ENCODE peak calls at places on chromosomes 12 and 14, in four cellular contexts. N is choroid plexus epithelial cell; R is astrocyte of the spinal cord; S is CD4-positive, alpha-beta T cell. Q is an unnamed sample.
A peak's percentile ranks its signal among the peaks of the same experiment; 100 is the strongest.

GRCh38 chr14:77105554-77105953 is 7.5 kb downstream of the CIPC start:
- DNase-seq in N (no peak), R (no peak), S (no peak), Q (no peak)

GRCh38 chr12:130136536-130136935 is 25.7 kb upstream of the FZD10 start:
- DNase-seq in N (no peak), R (no peak), S (no peak), Q (no peak)

GRCh38 chr12:122747224-122748175 is 5.1 kb upstream of the DENR start:
- DNase-seq in N (no peak), R (no peak), S (no peak), Q (no peak)

GRCh38 chr14:54787263-54787662 is 115.4 kb downstream of the GCH1 start:
- DNase-seq in N (no peak), R (no peak), S (no peak), Q (no peak)

GRCh38 chr14:76138758-76139723 is 12.7 kb upstream of the GPATCH2L start:
- DNase-seq in N (no peak), R (no peak), S (no peak), Q (no peak)

GRCh38 chr12:32125455-32126084 is 18.9 kb downstream of the BICD1 start:
- DNase-seq in N (peak; percentile 42), R (peak; percentile 74), S (no peak), Q (peak; percentile 28)

GRCh38 chr12:54419088-54419887 is at the start of gene ITGA5:
- DNase-seq in N (no peak), R (peak; percentile 71), S (no peak), Q (peak; percentile 65)

GRCh38 chr12:2775431-2775830 is 19.3 kb upstream of the FKBP4 start:
- DNase-seq in N (no peak), R (no peak), S (no peak), Q (no peak)

GRCh38 chr14:87745507-87746118 is 247.4 kb downstream of the GALC start:
- DNase-seq in N (peak; percentile 23), R (peak; percentile 2), S (no peak), Q (peak; percentile 57)

GRCh38 chr14:68977741-68978549 is 1.2 kb downstream of the ACTN1 start:
- DNase-seq in N (peak; percentile 85), R (peak; percentile 97), S (peak; percentile 32), Q (peak; percentile 39)

GRCh38 chr14:103840016-103840415 is 7.4 kb downstream of the PPP1R13B start:
- DNase-seq in N (no peak), R (no peak), S (no peak), Q (peak; percentile 20)

GRCh38 chr14:32697704-32698103 is 241.0 kb upstream of the NPAS3 start:
- DNase-seq in N (peak; percentile 43), R (peak; percentile 70), S (no peak), Q (peak; percentile 55)

GRCh38 chr14:69260979-69261605 is 1.1 kb downstream of the GALNT16 start:
- DNase-seq in N (no peak), R (no peak), S (peak; percentile 16), Q (no peak)

GRCh38 chr14:22458737-22459136 is 130.3 kb downstream of the DAD1 start:
- DNase-seq in N (no peak), R (no peak), S (no peak), Q (no peak)

GRCh38 chr12:22667122-22667521 is 42.2 kb downstream of the ETNK1 start:
- DNase-seq in N (no peak), R (no peak), S (no peak), Q (no peak)

GRCh38 chr12:22665476-22665875 is 40.5 kb downstream of the ETNK1 start:
- DNase-seq in N (no peak), R (no peak), S (no peak), Q (no peak)

GRCh38 chr12:22668441-22668840 is 43.5 kb downstream of the ETNK1 start:
- DNase-seq in N (no peak), R (no peak), S (no peak), Q (no peak)

GRCh38 chr12:22672951-22673350 is 48.0 kb downstream of the ETNK1 start:
- DNase-seq in N (peak; percentile 73), R (peak; percentile 75), S (no peak), Q (peak; percentile 67)

DNA sequence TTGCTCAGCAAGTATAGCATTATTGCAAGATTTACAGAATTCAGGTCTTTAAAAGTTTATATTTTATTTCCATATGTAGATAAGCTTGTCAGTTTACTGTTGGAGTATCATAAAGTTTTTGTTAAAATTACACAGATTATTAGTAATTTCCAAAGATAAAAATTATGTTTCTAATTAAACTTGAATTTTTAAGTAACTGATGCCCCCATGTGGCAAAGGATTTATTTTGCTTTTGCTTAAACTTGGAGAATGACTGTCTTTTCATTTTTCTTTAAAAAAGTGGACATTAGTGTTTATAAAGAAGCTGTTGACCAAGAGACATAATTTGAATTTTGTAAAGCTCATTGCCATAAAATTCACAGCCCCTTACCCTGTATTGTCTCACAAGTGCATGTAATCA is 45.8 kb downstream of the ETNK1 start:
- DNase-seq in N (peak; percentile 50), R (peak; percentile 39), S (no peak), Q (peak; percentile 39)
- TF ChIP-seq CTCF in N (peak; percentile 44), R (peak; percentile 24), S (no peak), Q (peak; percentile 20)

GRCh38 chr12:14240873-14241220 is 124.6 kb upstream of the ATF7IP start:
- DNase-seq in N (no peak), R (no peak), S (no peak), Q (no peak)

GRCh38 chr12:14238224-14238792 is 127.2 kb upstream of the ATF7IP start:
- DNase-seq in N (peak; percentile 72), R (peak; percentile 57), S (no peak), Q (peak; percentile 75)

GRCh38 chr12:14239935-14240872 is 125.3 kb upstream of the ATF7IP start:
- DNase-seq in N (no peak), R (no peak), S (peak; percentile 5), Q (no peak)

GRCh38 chr12:14243941-14244340 is 121.5 kb upstream of the ATF7IP start:
- DNase-seq in N (no peak), R (no peak), S (no peak), Q (no peak)

GRCh38 chr12:14239350-14239934 is 126.0 kb upstream of the ATF7IP start:
- DNase-seq in N (peak; percentile 37), R (peak; percentile 24), S (peak; percentile 8), Q (peak; percentile 33)
- TF ChIP-seq CTCF in N (peak; percentile 5), R (no peak), S (no peak), Q (no peak)

GRCh38 chr12:24964342-24964741 is 15.4 kb upstream of the BCAT1 start:
- DNase-seq in N (no peak), R (no peak), S (no peak), Q (no peak)

GRCh38 chr12:24955389-24955788 is 6.5 kb upstream of the BCAT1 start:
- DNase-seq in N (no peak), R (peak; percentile 51), S (no peak), Q (no peak)

GRCh38 chr12:24955853-24956252 is 7.0 kb upstream of the BCAT1 start:
- DNase-seq in N (no peak), R (no peak), S (no peak), Q (no peak)

DNA sequence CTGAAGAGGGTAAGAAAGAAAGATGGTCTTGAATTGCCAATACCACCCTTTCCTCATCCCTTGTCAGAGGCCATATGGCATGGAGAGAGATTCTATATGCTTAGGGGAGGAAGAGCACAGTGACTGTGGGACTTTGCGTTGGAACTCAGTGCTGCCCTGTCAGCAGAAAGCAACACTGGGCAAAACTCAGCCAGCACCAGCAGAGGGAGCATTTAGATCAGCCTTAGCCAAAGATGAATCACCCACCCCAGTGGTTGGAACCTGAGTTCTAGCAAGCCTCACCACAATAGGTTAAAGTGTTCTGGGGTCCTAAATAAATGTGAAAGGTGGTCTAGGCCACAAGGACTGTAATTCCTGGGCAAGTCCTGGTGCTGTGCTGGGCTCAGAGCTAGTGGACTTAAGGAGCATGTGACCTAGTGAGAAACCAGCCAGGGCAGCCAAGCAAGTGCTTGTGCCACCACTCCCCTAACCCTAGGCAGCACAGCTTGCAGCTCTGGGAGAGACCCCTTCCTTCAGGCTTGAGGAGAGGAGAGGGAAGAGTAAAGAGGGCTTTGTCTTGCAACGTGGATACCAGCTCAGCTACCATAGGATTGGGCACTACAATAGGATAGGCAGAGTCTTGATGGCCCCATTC is 11.4 kb upstream of the BCAT1 start:
- DNase-seq in N (peak; percentile 81), R (peak; percentile 62), S (no peak), Q (peak; percentile 69)
- TF ChIP-seq CTCF in N (peak; percentile 92), R (peak; percentile 89), S (no peak), Q (peak; percentile 84)

GRCh38 chr14:24315807-24316596 is 4.7 kb downstream of the LTB4R start:
- DNase-seq in N (no peak), R (no peak), S (no peak), Q (no peak)
- TF ChIP-seq CTCF in N (no peak), R (peak; percentile 8), S (no peak), Q (no peak)

DNA sequence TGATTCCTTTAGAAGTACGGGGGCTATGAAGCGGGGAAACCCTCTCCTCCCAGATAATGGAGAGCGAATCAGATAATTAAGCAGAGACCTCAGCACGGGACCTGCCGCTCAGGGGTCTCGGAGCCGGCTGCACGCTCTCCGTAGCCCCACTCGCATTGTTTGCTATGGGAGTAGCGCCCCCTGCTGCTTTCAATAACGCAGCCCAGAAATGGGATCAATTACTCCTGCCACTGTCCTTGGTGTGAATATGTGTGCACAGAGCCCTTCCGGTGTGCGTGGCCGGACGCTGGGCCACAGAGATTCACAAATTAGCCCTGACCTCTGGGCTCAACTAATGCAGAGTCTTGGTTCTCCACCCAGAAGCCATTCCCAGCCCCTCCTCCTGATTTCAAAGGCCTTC is 76.4 kb upstream of the TMEM132C start:
- DNase-seq in N (no peak), R (no peak), S (no peak), Q (no peak)
- TF ChIP-seq CTCF in N (no peak), R (no peak), S (no peak), Q (no peak)

GRCh38 chr14:96442355-96442754 is 50.4 kb downstream of the AK7 start:
- DNase-seq in N (no peak), R (peak; percentile 51), S (no peak), Q (peak; percentile 65)
- TF ChIP-seq CTCF in N (no peak), R (no peak), S (no peak), Q (no peak)

Q was measured in fibroblast of the aortic adventitia.